ENCODE peak calls at places on chromosomes 16 and 17, in four cellular contexts. One of them, this sample, is unnamed. For H3K27me3, the result is how much of the 10 kb centered on the place peaks cover.

GRCh38 chr17:7034955-7035590 is 742 bp upstream of the SLC16A13 start:
- DNase-seq in K562: no peak
- DNase-seq in HepG2: no peak
- DNase-seq in GM12878: no peak
- DNase-seq in this sample: no peak

GRCh38 chr16:66260522-66261290 is 105.8 kb upstream of the CDH5 start:
- DNase-seq in K562: no peak
- DNase-seq in GM12878: no peak
- DNase-seq in HepG2: no peak
- DNase-seq in this sample: no peak

GRCh38 chr16:58035356-58036170 is 10.0 kb downstream of the MMP15 start:
- DNase-seq in HepG2: no peak
- DNase-seq in GM12878: no peak
- DNase-seq in K562: no peak
- DNase-seq in this sample: no peak

GRCh38 chr17:46771601-46772012 is 46.9 kb downstream of the WNT3 start:
- DNase-seq in GM12878: no peak
- DNase-seq in HepG2: no peak
- DNase-seq in K562: peak
- DNase-seq in this sample: no peak

GRCh38 chr17:1999557-2000251 is 25.4 kb downstream of the RTN4RL1 start:
- DNase-seq in HepG2: peak
- DNase-seq in GM12878: no peak
- DNase-seq in K562: no peak
- DNase-seq in this sample: no peak

GRCh38 chr17:17685775-17686291 is 4.6 kb downstream of the RAI1 start:
- DNase-seq in GM12878: no peak
- DNase-seq in K562: no peak
- DNase-seq in HepG2: no peak
- DNase-seq in this sample: no peak

GRCh38 chr17:50893183-50893993 is 27.2 kb upstream of the TOB1 start:
- DNase-seq in GM12878: no peak
- DNase-seq in K562: peak
- DNase-seq in HepG2: peak
- DNase-seq in this sample: no peak

GRCh38 chr16:54397838-54398237 is 111.3 kb upstream of the IRX3 start:
- DNase-seq in HepG2: no peak
- DNase-seq in GM12878: no peak
- DNase-seq in K562: no peak
- DNase-seq in this sample: no peak

GRCh38 chr16:21637032-21637968 is 15.1 kb downstream of the IGSF6 start:
- DNase-seq in K562: no peak
- DNase-seq in HepG2: no peak
- DNase-seq in GM12878: no peak
- DNase-seq in this sample: no peak

GRCh38 chr16:65377131-65377649 is 255.3 kb upstream of the CDH11 start:
- DNase-seq in HepG2: no peak
- DNase-seq in GM12878: no peak
- DNase-seq in K562: no peak
- DNase-seq in this sample: no peak

GRCh38 chr17:2435181-2435741 is 34.4 kb upstream of the MNT start:
- DNase-seq in HepG2: no peak
- DNase-seq in GM12878: no peak
- DNase-seq in K562: no peak
- DNase-seq in this sample: no peak

GRCh38 chr16:23836404-23837291 is 865 bp downstream of the PRKCB start:
- DNase-seq in K562: peak
- DNase-seq in HepG2: no peak
- DNase-seq in GM12878: no peak
- DNase-seq in this sample: no peak

GRCh38 chr16:19583665-19584300 is 28.3 kb downstream of the VPS35L start:
- DNase-seq in GM12878: no peak
- DNase-seq in K562: peak
- DNase-seq in HepG2: peak
- DNase-seq in this sample: no peak

GRCh38 chr17:28726396-28726911 is 421 bp upstream of the TLCD1 start:
- DNase-seq in K562: no peak
- DNase-seq in HepG2: peak
- DNase-seq in GM12878: no peak
- DNase-seq in this sample: no peak

GRCh38 chr16:73464834-73465233 is 416.9 kb upstream of the ZFHX3 start:
- DNase-seq in GM12878: no peak
- DNase-seq in K562: no peak
- DNase-seq in HepG2: no peak
- DNase-seq in this sample: no peak

GRCh38 chr16:474420-475122 is 49.1 kb downstream of the RAB11FIP3 start:
- DNase-seq in HepG2: peak
- DNase-seq in GM12878: no peak
- DNase-seq in K562: no peak
- DNase-seq in this sample: no peak

GRCh38 chr17:72466199-72466598 is 345.4 kb downstream of the SOX9 start:
- DNase-seq in GM12878: peak
- DNase-seq in HepG2: peak
- DNase-seq in K562: no peak
- DNase-seq in this sample: no peak

DNA sequence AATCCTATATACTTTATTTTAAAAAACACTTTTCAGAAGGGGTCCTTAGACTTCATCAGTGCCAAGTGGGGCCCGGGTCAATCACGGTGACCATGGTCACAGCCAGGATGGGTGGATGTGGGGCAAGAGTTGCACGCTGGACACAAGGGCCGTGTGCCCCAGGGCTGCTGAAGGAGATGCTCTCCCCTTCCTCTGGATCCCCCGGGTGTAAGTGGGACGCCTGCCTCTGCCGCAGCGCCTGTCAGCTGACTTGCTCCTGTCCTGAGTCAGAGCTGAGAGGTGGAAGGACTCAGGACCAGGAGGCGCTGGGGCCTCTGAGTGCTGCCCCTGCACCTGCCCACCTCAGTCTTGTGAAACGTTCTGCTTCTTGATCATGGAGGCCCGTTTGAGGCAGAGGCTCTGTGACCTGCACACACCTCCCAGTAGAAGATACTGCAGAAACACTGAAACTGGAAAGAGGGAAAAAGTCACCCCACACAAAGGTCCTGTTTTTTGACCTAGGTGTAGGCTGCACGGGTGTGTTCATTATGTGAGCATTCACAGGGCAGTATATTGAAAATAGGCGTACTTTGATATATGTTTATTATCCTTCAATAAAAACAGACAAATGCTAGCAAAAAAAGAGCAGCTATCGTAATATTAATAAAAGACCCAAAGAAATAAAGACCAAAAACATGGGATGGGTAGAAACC is 40.9 kb upstream of the BAHCC1 start:
- DNase-seq in GM12878: no peak
- DNase-seq in K562: no peak
- DNase-seq in HepG2: no peak
- DNase-seq in this sample: no peak
- TF ChIP-seq KDM1A in GM12878: no peak
- TF ChIP-seq KDM1A in K562: no peak
- TF ChIP-seq KDM1A in HepG2: no peak
- TF ChIP-seq KDM1A in this sample: no peak

GRCh38 chr17:58758890-58759289 is 3.2 kb downstream of the PPM1E start:
- DNase-seq in HepG2: no peak
- DNase-seq in GM12878: no peak
- DNase-seq in K562: no peak
- DNase-seq in this sample: no peak
- H3K27me3 ChIP-seq in HepG2: under half
- H3K27me3 ChIP-seq in GM12878: under half
- H3K27me3 ChIP-seq in K562: under half
- H3K27me3 ChIP-seq in this sample: under half

DNA sequence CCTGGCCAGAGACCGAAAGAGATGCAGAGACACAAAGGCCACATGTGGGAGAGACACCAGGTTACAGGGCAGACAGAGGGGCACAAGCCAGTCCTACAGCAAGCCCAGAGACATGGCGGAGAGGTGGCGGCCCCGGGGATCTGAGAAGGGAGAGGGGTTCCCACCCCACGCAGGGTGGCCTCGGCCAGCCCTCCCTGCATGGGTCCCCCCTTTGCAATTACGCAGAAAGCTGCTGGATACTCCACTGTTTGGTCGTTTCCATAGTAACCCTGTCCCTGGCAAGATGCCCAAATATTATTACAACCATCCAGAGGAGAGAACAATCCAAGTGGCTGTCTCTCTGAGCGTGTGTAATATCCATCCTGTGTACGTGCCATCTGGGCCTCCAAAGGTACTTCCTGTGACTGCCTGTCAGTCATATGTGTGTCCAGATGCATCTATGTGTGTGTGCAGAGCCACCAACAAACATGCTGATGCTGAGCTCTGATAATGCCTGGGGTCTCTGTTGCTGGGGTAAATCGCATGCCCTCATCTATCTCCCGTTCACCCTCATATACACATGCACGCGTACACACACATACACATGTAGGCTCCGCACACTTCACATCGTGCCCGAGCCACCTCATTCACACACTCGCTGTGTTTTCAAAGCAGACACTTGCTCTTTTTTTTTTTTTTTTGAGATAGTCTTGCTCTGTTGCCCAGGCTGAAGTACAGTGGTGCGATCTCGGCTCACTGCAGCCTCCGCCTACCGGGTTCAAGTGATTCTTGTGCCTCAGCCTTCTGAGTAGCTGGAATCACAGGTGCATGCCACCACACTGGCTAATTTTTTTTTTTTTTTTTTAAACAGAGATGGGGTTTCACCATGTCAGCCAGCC is 5.5 kb downstream of the PCGF2 start:
- DNase-seq in K562: no peak
- DNase-seq in GM12878: no peak
- DNase-seq in HepG2: peak
- DNase-seq in this sample: no peak
- TF ChIP-seq HDAC2 in K562: no peak
- TF ChIP-seq HDAC2 in GM12878: no peak
- TF ChIP-seq HDAC2 in HepG2: no peak
- TF ChIP-seq HDAC2 in this sample: no peak

DNA sequence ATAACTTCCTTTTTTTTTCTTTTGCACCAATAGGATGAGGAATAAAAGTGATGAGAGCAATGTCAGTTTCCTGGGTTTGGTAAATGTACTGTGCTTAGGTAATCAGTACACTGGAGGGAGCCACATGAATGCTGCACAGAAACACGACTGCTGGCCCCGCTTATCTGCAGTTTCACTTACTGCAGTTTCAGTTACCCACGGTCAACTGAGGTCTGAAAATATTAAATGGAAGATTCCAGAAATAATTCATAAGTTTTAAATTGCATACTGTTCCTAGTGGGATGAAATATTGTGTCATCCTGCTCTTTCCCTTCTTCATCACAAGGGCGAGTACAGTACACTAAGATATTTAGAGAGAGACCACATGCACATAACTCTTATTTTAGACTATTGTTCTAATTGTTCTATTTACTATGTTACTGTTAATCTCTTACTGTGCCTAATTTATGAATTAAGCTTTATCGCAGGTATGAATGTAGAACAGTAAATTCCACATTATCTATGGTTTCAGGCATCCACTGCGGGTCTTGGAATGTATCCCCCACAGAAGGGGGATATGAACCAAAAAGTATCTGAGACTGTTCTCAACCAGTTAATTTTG is 6.4 kb upstream of the LGALS3BP start:
- DNase-seq in HepG2: peak
- DNase-seq in GM12878: no peak
- DNase-seq in K562: peak
- DNase-seq in this sample: no peak
- TF ChIP-seq KDM1A in HepG2: no peak
- TF ChIP-seq KDM1A in GM12878: no peak
- TF ChIP-seq KDM1A in K562: no peak
- TF ChIP-seq KDM1A in this sample: no peak

GRCh38 chr16:86232496-86232895 is 277.8 kb upstream of the FOXF1 start:
- DNase-seq in GM12878: no peak
- DNase-seq in K562: no peak
- DNase-seq in HepG2: no peak
- DNase-seq in this sample: no peak
- H3K27me3 ChIP-seq in GM12878: under half
- H3K27me3 ChIP-seq in K562: under half
- H3K27me3 ChIP-seq in HepG2: under half
- H3K27me3 ChIP-seq in this sample: under half

GRCh38 chr16:48526058-48526957 is 83.7 kb downstream of the N4BP1 start:
- DNase-seq in K562: peak
- DNase-seq in GM12878: peak
- DNase-seq in HepG2: peak
- DNase-seq in this sample: peak
- TF ChIP-seq HDAC2 in K562: no peak
- TF ChIP-seq HDAC2 in GM12878: no peak
- TF ChIP-seq HDAC2 in HepG2: no peak
- TF ChIP-seq HDAC2 in this sample: no peak

GRCh38 chr17:38613981-38614779 is 8.4 kb upstream of the SRCIN1 start:
- DNase-seq in K562: no peak
- DNase-seq in HepG2: peak
- DNase-seq in GM12878: no peak
- DNase-seq in this sample: no peak
- TF ChIP-seq KDM1A in K562: no peak
- TF ChIP-seq KDM1A in HepG2: peak
- TF ChIP-seq KDM1A in GM12878: no peak
- TF ChIP-seq KDM1A in this sample: no peak

DNA sequence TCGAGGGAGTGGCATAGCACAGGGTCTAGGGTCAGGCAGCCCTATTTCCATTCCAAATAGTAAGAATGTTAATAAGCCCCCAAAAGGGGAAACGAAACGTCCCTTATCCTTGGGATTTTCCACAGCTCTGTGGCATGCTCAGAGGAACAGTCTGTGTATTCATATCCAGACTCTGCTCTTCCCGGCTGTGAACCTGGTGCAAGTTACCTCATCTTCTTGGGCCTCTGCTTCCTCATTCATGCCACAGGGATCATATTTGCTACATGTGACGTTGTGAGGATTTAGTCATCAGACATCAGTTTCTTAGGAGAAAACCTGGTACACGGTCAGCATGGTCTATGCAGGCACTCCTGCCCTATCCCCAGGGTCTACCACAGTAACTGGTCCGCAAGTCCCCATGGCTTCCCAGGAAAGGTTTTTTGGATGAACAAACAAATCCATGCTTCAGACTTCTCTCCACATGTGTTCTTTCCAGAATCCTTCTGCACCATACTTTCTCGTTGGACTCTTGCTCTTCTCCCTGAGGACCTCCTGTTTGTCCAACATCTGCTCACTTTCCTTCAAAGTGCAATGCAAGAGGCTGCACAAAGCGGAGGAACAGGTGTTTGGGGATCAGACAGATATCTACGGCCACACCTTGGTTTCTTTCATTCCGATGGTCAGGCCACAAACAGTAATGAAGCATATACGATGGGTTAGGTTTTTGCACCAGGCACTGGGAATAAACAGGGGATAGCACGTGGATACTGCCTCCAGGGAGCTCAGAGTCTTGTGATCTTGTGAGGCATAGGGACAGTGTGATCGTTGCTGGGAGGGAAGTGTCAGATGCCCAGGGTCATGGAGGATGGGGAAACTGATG is 17.7 kb downstream of the GLP2R start:
- DNase-seq in GM12878: no peak
- DNase-seq in K562: no peak
- DNase-seq in HepG2: no peak
- DNase-seq in this sample: no peak
- H3K27me3 ChIP-seq in GM12878: under half
- H3K27me3 ChIP-seq in K562: under half
- H3K27me3 ChIP-seq in HepG2: under half
- H3K27me3 ChIP-seq in this sample: under half

This sample was measured in H1.